ENCODE peak calls at places on chromosomes 2 and 18, in nine cellular contexts. H is heart left ventricle; J is frontal cortex; T is T-cell; Q is activated naive CD8-positive, alpha-beta T cell treated with anti-CD3 and anti-CD28 coated beads, Interleukin-2, amount 10 ng/mL, durations not matched to agents 7 days and 5 days; M is RWPE1; E is GM23338; V is natural killer cell treated with Interleukin-12 subunit alpha and Interleukin-12 subunit beta and Interleukin-15 and Interleukin-18, amount 100 ng/mL, for 72 hours; X is AG08395. R is an unnamed sample.

GRCh38 chr2:237732790-237733349 is 65.7 kb upstream of the RBM44 start:
- DNase-seq in H (peak), J (no peak), T (no peak), Q (no peak), M (no peak), E (peak), V (no peak), X (no peak), R (peak)

GRCh38 chr18:24935896-24936295 is 416.1 kb downstream of the ZNF521 start:
- DNase-seq in H (no peak), J (no peak), T (no peak), Q (no peak), M (no peak), E (no peak), V (no peak), X (no peak), R (no peak)

GRCh38 chr2:29033172-29033571 is 41.2 kb downstream of the PCARE start:
- DNase-seq in H (no peak), J (no peak), T (no peak), Q (peak), M (peak), E (peak), V (no peak), X (peak), R (no peak)

GRCh38 chr2:108579631-108580030 is 45.4 kb downstream of the LIMS1 start:
- DNase-seq in H (peak), J (no peak), T (no peak), Q (no peak), M (no peak), E (no peak), V (no peak), X (no peak), R (peak)

GRCh38 chr2:29367986-29368677 is 252.9 kb downstream of the CLIP4 start:
- DNase-seq in H (no peak), J (no peak), T (no peak), Q (no peak), M (no peak), E (no peak), V (no peak), X (no peak), R (no peak)

GRCh38 chr2:205474746-205475145 is 207.6 kb upstream of the NRP2 start:
- DNase-seq in H (no peak), J (no peak), T (no peak), Q (no peak), M (no peak), E (no peak), V (no peak), X (peak), R (no peak)

GRCh38 chr2:210553371-210553770 is 3.0 kb upstream of the CPS1 start:
- DNase-seq in H (no peak), J (no peak), T (no peak), Q (no peak), M (peak), E (no peak), V (no peak), X (peak), R (no peak)

GRCh38 chr18:35174093-35174731 is 66.6 kb upstream of the ZNF397 start:
- DNase-seq in H (peak), J (no peak), T (no peak), Q (no peak), M (no peak), E (peak), V (no peak), X (no peak), R (no peak)

GRCh38 chr2:44770221-44771187 is 171.0 kb upstream of the SIX3 start:
- DNase-seq in H (no peak), J (no peak), T (no peak), Q (no peak), M (no peak), E (peak), V (no peak), X (no peak), R (no peak)

GRCh38 chr2:150062416-150062815 is 425.1 kb downstream of the RND3 start:
- DNase-seq in H (no peak), J (no peak), T (no peak), Q (no peak), M (no peak), E (no peak), V (no peak), X (peak), R (no peak)

GRCh38 chr2:37593694-37594093 is 77.7 kb downstream of the CDC42EP3 start:
- DNase-seq in H (no peak), J (no peak), T (no peak), Q (no peak), M (no peak), E (no peak), V (no peak), X (no peak), R (no peak)